ENCODE peak calls at places on chromosome 15, in nine cellular contexts. F is iPS-NIHi11; G is effector CD4-positive, alpha-beta T cell; B is memory B cell; X is upper lobe of right lung; K is MG63; L is stomach; D is endothelial cell of umbilical vein; Q is NCI-H345. Y is an unnamed sample.

GRCh38 chr15:70202756-70203155 is 105.0 kb upstream of the TLE3 start:
- DNase-seq in B (no peak), L (no peak), X (no peak), K (no peak), F (no peak), D (no peak), Q (no peak), G (no peak), Y (no peak)

GRCh38 chr15:77692614-77693013 is 59.9 kb upstream of the LINGO1 start:
- DNase-seq in G (no peak), K (no peak), Q (no peak), L (no peak), X (no peak), F (no peak), B (no peak), D (no peak), Y (no peak)

GRCh38 chr15:86316699-86317378 is 237.2 kb downstream of the AGBL1 start:
- DNase-seq in L (no peak), F (no peak), X (no peak), G (no peak), K (no peak), D (no peak), Q (no peak), B (no peak), Y (no peak)

GRCh38 chr15:25181290-25182097 is 226.7 kb downstream of the SNRPN start:
- DNase-seq in F (no peak), D (no peak), K (no peak), X (peak), L (peak), Q (no peak), B (no peak), G (no peak), Y (no peak)

GRCh38 chr15:56640127-56640526 is 93.2 kb downstream of the ZNF280D start:
- DNase-seq in Q (no peak), X (no peak), G (no peak), L (no peak), F (no peak), B (no peak), K (no peak), D (no peak), Y (no peak)

GRCh38 chr15:44163370-44163769 is 31.7 kb downstream of the FRMD5 start:
- DNase-seq in G (no peak), Q (no peak), X (no peak), F (no peak), B (no peak), K (no peak), L (no peak), D (no peak), Y (no peak)

GRCh38 chr15:63843901-63844317 is 10.2 kb upstream of the HERC1 start:
- DNase-seq in X (no peak), F (peak), B (no peak), L (no peak), Q (no peak), K (peak), D (no peak), G (no peak), Y (no peak)

GRCh38 chr15:47870956-47871625 is 153.8 kb downstream of the SEMA6D start:
- DNase-seq in G (no peak), D (peak), L (no peak), Q (peak), B (no peak), K (peak), X (no peak), F (no peak), Y (no peak)

GRCh38 chr15:47711654-47712053 is 5.7 kb upstream of the SEMA6D start:
- DNase-seq in B (no peak), X (no peak), Q (peak), L (no peak), G (no peak), F (peak), K (no peak), D (peak), Y (no peak)

GRCh38 chr15:57227899-57228298 is 148.4 kb upstream of the CGNL1 start:
- DNase-seq in L (no peak), B (no peak), X (no peak), D (no peak), F (no peak), Q (no peak), G (no peak), K (no peak), Y (no peak)

GRCh38 chr15:32918481-32919026 is 200.8 kb downstream of the GREM1 start:
- DNase-seq in G (no peak), Q (no peak), X (no peak), K (no peak), D (no peak), F (no peak), L (no peak), B (no peak), Y (no peak)

GRCh38 chr15:38559908-38560307 is 4.7 kb downstream of the RASGRP1 start:
- DNase-seq in X (no peak), L (no peak), Q (no peak), D (no peak), B (no peak), G (no peak), K (no peak), F (no peak), Y (no peak)

GRCh38 chr15:85284497-85284896 is 95.9 kb upstream of the AKAP13 start:
- DNase-seq in D (no peak), X (no peak), K (no peak), B (no peak), F (no peak), L (no peak), G (no peak), Q (no peak), Y (no peak)

GRCh38 chr15:40941528-40942336 is 11.5 kb upstream of the CHAC1 start:
- DNase-seq in K (peak), B (peak), L (peak), D (peak), F (peak), G (peak), Q (peak), X (peak), Y (peak)

GRCh38 chr15:41423979-41424659 is 7.2 kb downstream of the RTF1 start:
- DNase-seq in G (no peak), X (no peak), D (no peak), Q (no peak), K (no peak), F (no peak), L (no peak), B (no peak), Y (no peak)

GRCh38 chr15:75483961-75484360 is 32.5 kb upstream of the SIN3A start:
- DNase-seq in G (no peak), Q (no peak), B (no peak), L (no peak), X (no peak), D (peak), K (no peak), F (no peak), Y (no peak)

GRCh38 chr15:101359365-101359947 is 64.4 kb upstream of the SNRPA1 start:
- DNase-seq in L (no peak), D (no peak), F (no peak), X (no peak), G (no peak), Q (peak), K (no peak), B (no peak), Y (no peak)